ENCODE peak calls at places on chromosome 9, in four cellular contexts. T is RKO, K is NCI-H1694 treated with DMSO at 0.1 percent for 48 hours, I is sciatic nerve. L is an unnamed sample.
A peak's percentile ranks its signal among the peaks of the same experiment; 100 is the strongest.

GRCh38 chr9:109600142-109600541 is 102.0 kb upstream of the PTPN3 start:
- DNase-seq in I (no peak), K (no peak), T (no peak), L (peak; percentile 77)

GRCh38 chr9:133677126-133678010 is 41.2 kb downstream of the DBH start:
- DNase-seq in I (no peak), T (no peak), K (no peak), L (no peak)

GRCh38 chr9:37283730-37284235 is 138.7 kb upstream of the GRHPR start:
- DNase-seq in I (no peak), K (no peak), T (no peak), L (peak; percentile 48)

GRCh38 chr9:110015759-110016158 is 192.2 kb downstream of the C9orf152 start:
- DNase-seq in K (no peak), I (no peak), T (peak; percentile 74), L (peak; percentile 30)

GRCh38 chr9:122221223-122221811 is 7.4 kb downstream of the LHX6 start:
- DNase-seq in T (no peak), I (peak; percentile 50), K (no peak), L (no peak)

GRCh38 chr9:119157196-119157595 is 212.0 kb downstream of the BRINP1 start:
- DNase-seq in I (no peak), K (no peak), T (no peak), L (no peak)

GRCh38 chr9:87567047-87567446 is 69.4 kb downstream of the DAPK1 start:
- DNase-seq in K (no peak), I (no peak), T (no peak), L (no peak)

GRCh38 chr9:125260564-125260963 is 1.1 kb upstream of the GAPVD1 start:
- DNase-seq in K (no peak), T (peak; percentile 34), I (no peak), L (peak; percentile 34)

GRCh38 chr9:89712285-89712684 is 107.5 kb downstream of the GADD45G start:
- DNase-seq in I (no peak), T (no peak), K (no peak), L (no peak)